ENCODE peak calls at places on chromosomes 6 and 20, in five cellular contexts. One of them, this sample, is unnamed.

GRCh38 chr6:20217900-20218299 is 5.6 kb upstream of the MBOAT1 start:
- DNase-seq in astrocyte of the cerebellum: no peak
- DNase-seq in transverse colon: no peak
- DNase-seq in GM12865: no peak
- DNase-seq in CD4-positive, alpha-beta T cell: no peak
- DNase-seq in this sample: no peak

GRCh38 chr6:5457983-5458683 is 196.8 kb downstream of the FARS2 start:
- DNase-seq in transverse colon: peak
- DNase-seq in GM12865: no peak
- DNase-seq in CD4-positive, alpha-beta T cell: no peak
- DNase-seq in astrocyte of the cerebellum: no peak
- DNase-seq in this sample: peak

GRCh38 chr20:34896086-34896551 is 19.7 kb downstream of the ACSS2 start:
- DNase-seq in GM12865: no peak
- DNase-seq in CD4-positive, alpha-beta T cell: no peak
- DNase-seq in astrocyte of the cerebellum: no peak
- DNase-seq in transverse colon: no peak
- DNase-seq in this sample: no peak

GRCh38 chr6:160730911-160731310 is 28.9 kb downstream of the PLG start:
- DNase-seq in CD4-positive, alpha-beta T cell: no peak
- DNase-seq in GM12865: peak
- DNase-seq in transverse colon: no peak
- DNase-seq in astrocyte of the cerebellum: no peak
- DNase-seq in this sample: no peak

GRCh38 chr6:3653528-3654070 is 97.9 kb downstream of the PXDC1 start:
- DNase-seq in CD4-positive, alpha-beta T cell: no peak
- DNase-seq in transverse colon: no peak
- DNase-seq in astrocyte of the cerebellum: no peak
- DNase-seq in GM12865: no peak
- DNase-seq in this sample: no peak

GRCh38 chr20:32619586-32619985 is 34.5 kb upstream of the NOL4L start:
- DNase-seq in CD4-positive, alpha-beta T cell: no peak
- DNase-seq in transverse colon: no peak
- DNase-seq in astrocyte of the cerebellum: no peak
- DNase-seq in GM12865: no peak
- DNase-seq in this sample: no peak

GRCh38 chr6:43047998-43048397 is 5.7 kb downstream of the CUL7 start:
- DNase-seq in transverse colon: no peak
- DNase-seq in astrocyte of the cerebellum: no peak
- DNase-seq in CD4-positive, alpha-beta T cell: no peak
- DNase-seq in GM12865: no peak
- DNase-seq in this sample: no peak

GRCh38 chr20:58137651-58138265 is 90.7 kb downstream of the ANKRD60 start:
- DNase-seq in transverse colon: no peak
- DNase-seq in GM12865: no peak
- DNase-seq in astrocyte of the cerebellum: no peak
- DNase-seq in CD4-positive, alpha-beta T cell: no peak
- DNase-seq in this sample: peak

GRCh38 chr6:155050311-155050710 is 55.2 kb downstream of the TIAM2 start:
- DNase-seq in transverse colon: no peak
- DNase-seq in CD4-positive, alpha-beta T cell: no peak
- DNase-seq in GM12865: peak
- DNase-seq in astrocyte of the cerebellum: peak
- DNase-seq in this sample: no peak

This sample was measured in suprapubic skin.